ENCODE peak calls at places on chromosomes 13 and 19, in four cellular contexts. One of them, this sample, is unnamed.

GRCh38 chr13:69950160-69950559 is 157.5 kb upstream of the ATXN8OS start:
- DNase-seq in A549: no peak
- DNase-seq in HepG2: no peak
- DNase-seq in WTC11: no peak
- DNase-seq in this sample: no peak

GRCh38 chr19:48874309-48875135 is 2.3 kb downstream of the PPP1R15A start:
- DNase-seq in A549: peak; percentile 55
- DNase-seq in HepG2: no peak
- DNase-seq in WTC11: no peak
- DNase-seq in this sample: peak; percentile 77

GRCh38 chr19:46728693-46729339 is 11.9 kb upstream of the PRKD2 start:
- DNase-seq in A549: peak; percentile 72
- DNase-seq in HepG2: peak; percentile 27
- DNase-seq in WTC11: peak; percentile 80
- DNase-seq in this sample: peak; percentile 87

GRCh38 chr19:18112989-18113478 is 15.5 kb downstream of the MAST3 start:
- DNase-seq in A549: peak; percentile 80
- DNase-seq in HepG2: peak; percentile 71
- DNase-seq in WTC11: peak; percentile 95
- DNase-seq in this sample: peak; percentile 75

GRCh38 chr13:44266772-44267171 is 106.9 kb upstream of the SERP2 start:
- DNase-seq in A549: no peak
- DNase-seq in HepG2: no peak
- DNase-seq in WTC11: no peak
- DNase-seq in this sample: no peak

GRCh38 chr19:49468746-49469447 is 5.1 kb upstream of the FLT3LG start:
- DNase-seq in A549: peak; percentile 82
- DNase-seq in HepG2: no peak
- DNase-seq in WTC11: peak; percentile 85
- DNase-seq in this sample: peak; percentile 95

GRCh38 chr19:41376241-41376997 is at the start of gene TMEM91:
- DNase-seq in A549: no peak
- DNase-seq in HepG2: no peak
- DNase-seq in WTC11: peak; percentile 76
- DNase-seq in this sample: no peak

GRCh38 chr13:51063909-51064308 is 47.2 kb downstream of the C13orf42 start:
- DNase-seq in A549: no peak
- DNase-seq in HepG2: no peak
- DNase-seq in WTC11: no peak
- DNase-seq in this sample: no peak

GRCh38 chr13:24087611-24088235 is 72.8 kb upstream of the SPATA13 start:
- DNase-seq in A549: no peak
- DNase-seq in HepG2: peak; percentile 43
- DNase-seq in WTC11: no peak
- DNase-seq in this sample: no peak

GRCh38 chr13:110014719-110015118 is 228.3 kb upstream of the IRS2 start:
- DNase-seq in A549: peak; percentile 70
- DNase-seq in HepG2: no peak
- DNase-seq in WTC11: no peak
- DNase-seq in this sample: no peak

GRCh38 chr19:7213628-7214328 is 80.4 kb downstream of the INSR start:
- DNase-seq in A549: no peak
- DNase-seq in HepG2: no peak
- DNase-seq in WTC11: no peak
- DNase-seq in this sample: no peak

GRCh38 chr19:32652893-32653625 is 21.9 kb downstream of the ANKRD27 start:
- DNase-seq in A549: no peak
- DNase-seq in HepG2: no peak
- DNase-seq in WTC11: no peak
- DNase-seq in this sample: no peak

GRCh38 chr19:40322271-40322610 is 26.0 kb downstream of the C19orf47 start:
- DNase-seq in A549: no peak
- DNase-seq in HepG2: no peak
- DNase-seq in WTC11: no peak
- DNase-seq in this sample: no peak

GRCh38 chr13:25756251-25756650 is 295.6 kb downstream of the SHISA2 start:
- DNase-seq in A549: no peak
- DNase-seq in HepG2: no peak
- DNase-seq in WTC11: no peak
- DNase-seq in this sample: no peak

GRCh38 chr13:60448907-60449510 is 52.0 kb downstream of the TDRD3 start:
- DNase-seq in A549: peak; percentile 42
- DNase-seq in HepG2: peak; percentile 31
- DNase-seq in WTC11: no peak
- DNase-seq in this sample: peak; percentile 34

GRCh38 chr19:16668176-16668575 is 7.2 kb downstream of the TMEM38A start:
- DNase-seq in A549: no peak
- DNase-seq in HepG2: no peak
- DNase-seq in WTC11: no peak
- DNase-seq in this sample: no peak

GRCh38 chr13:43159007-43159406 is 135.6 kb downstream of the DNAJC15 start:
- DNase-seq in A549: no peak
- DNase-seq in HepG2: no peak
- DNase-seq in WTC11: no peak
- DNase-seq in this sample: no peak

GRCh38 chr19:46147166-46147740 is 785 bp upstream of the IGFL2 start:
- DNase-seq in A549: no peak
- DNase-seq in HepG2: no peak
- DNase-seq in WTC11: no peak
- DNase-seq in this sample: no peak

GRCh38 chr13:37617162-37617561 is 18.6 kb upstream of the POSTN start:
- DNase-seq in A549: peak; percentile 35
- DNase-seq in HepG2: no peak
- DNase-seq in WTC11: no peak
- DNase-seq in this sample: no peak
- TF ChIP-seq HMGXB4 in A549: no peak
- TF ChIP-seq HMGXB4 in HepG2: no peak
- TF ChIP-seq HMGXB4 in WTC11: no peak
- TF ChIP-seq HMGXB4 in this sample: no peak

DNA sequence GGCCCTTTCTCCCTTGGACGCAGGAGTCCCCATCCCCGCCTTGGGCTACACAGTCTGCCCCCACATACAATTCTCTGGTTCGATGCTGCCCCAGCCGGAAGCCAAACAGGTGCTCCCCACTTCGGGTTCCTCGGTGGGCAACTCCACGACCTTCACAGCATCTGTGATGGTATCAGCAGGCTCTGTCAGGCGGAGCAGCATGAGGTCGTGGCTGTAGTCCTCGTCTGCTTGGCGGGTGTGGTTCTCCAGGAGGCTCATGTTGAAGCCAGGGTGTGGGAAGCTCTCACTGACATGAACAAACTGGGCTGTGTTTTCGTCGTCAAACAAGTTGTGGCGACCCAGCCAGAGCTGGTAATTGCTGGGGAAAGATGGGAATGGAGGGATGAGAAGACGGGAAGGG is 3.5 kb downstream of the KLK1 start:
- DNase-seq in A549: no peak
- DNase-seq in HepG2: no peak
- DNase-seq in WTC11: no peak
- DNase-seq in this sample: no peak
- TF ChIP-seq HMGXB4 in A549: no peak
- TF ChIP-seq HMGXB4 in HepG2: no peak
- TF ChIP-seq HMGXB4 in WTC11: no peak
- TF ChIP-seq HMGXB4 in this sample: no peak

DNA sequence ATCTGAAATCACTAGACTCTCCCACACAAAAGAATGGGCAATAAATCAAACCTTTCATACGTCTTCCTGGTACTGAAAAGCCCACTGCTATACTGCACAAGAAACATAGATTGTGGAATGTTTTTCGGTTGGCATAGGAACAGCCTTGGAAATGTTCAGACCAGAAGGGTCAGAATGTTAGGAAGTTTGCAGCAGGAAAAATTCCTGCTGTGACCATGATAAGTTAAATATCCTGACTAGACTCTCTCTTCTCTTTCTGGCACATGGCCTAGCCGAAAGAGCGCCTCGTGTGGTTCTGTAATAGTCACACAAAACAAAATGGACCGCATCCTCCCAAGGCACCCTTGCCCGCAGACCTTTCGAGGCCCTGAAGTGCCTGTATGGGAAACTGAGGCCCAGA is 427.2 kb downstream of the COG6 start:
- DNase-seq in A549: peak; percentile 3
- DNase-seq in HepG2: peak; percentile 10
- DNase-seq in WTC11: no peak
- DNase-seq in this sample: no peak
- TF ChIP-seq HMGXB4 in A549: no peak
- TF ChIP-seq HMGXB4 in HepG2: no peak
- TF ChIP-seq HMGXB4 in WTC11: no peak
- TF ChIP-seq HMGXB4 in this sample: no peak

GRCh38 chr13:52845766-52846566 is 2.5 kb downstream of the PCDH8 start:
- DNase-seq in A549: no peak
- DNase-seq in HepG2: no peak
- DNase-seq in WTC11: peak; percentile 84
- DNase-seq in this sample: no peak
- TF ChIP-seq HMGXB4 in A549: no peak
- TF ChIP-seq HMGXB4 in HepG2: no peak
- TF ChIP-seq HMGXB4 in WTC11: no peak
- TF ChIP-seq HMGXB4 in this sample: no peak